ENCODE peak calls at places on chromosomes 7 and 10, in six cellular contexts. D is endothelial cell of umbilical vein, X is K562, P is A549, V is GM12878, W is HepG2. R is an unnamed sample.

GRCh38 chr7:151440799-151441443 is 980 bp upstream of the CRYGN start:
- DNase-seq in D (no peak), X (no peak), P (no peak), V (no peak), W (no peak), R (peak)

GRCh38 chr7:3579638-3580219 is 278.7 kb downstream of the SDK1 start:
- DNase-seq in D (no peak), X (no peak), P (no peak), V (no peak), W (no peak), R (no peak)

GRCh38 chr7:46725838-46726237 is 804.8 kb upstream of the IGFBP3 start:
- DNase-seq in D (peak), X (no peak), P (no peak), V (no peak), W (no peak), R (no peak)

GRCh38 chr7:106872763-106873162 is 7.7 kb downstream of the PIK3CG start:
- DNase-seq in D (no peak), X (no peak), P (no peak), V (no peak), W (no peak), R (no peak)

GRCh38 chr7:75945297-75946168 is 30.6 kb downstream of the POR start:
- DNase-seq in D (no peak), X (peak), P (peak), V (no peak), W (peak), R (peak)

GRCh38 chr10:122078326-122078725 is 89.4 kb downstream of the TACC2 start:
- DNase-seq in D (no peak), X (no peak), P (no peak), V (no peak), W (no peak), R (no peak)

GRCh38 chr10:28624351-28624750 is 53.0 kb upstream of the BAMBI start:
- DNase-seq in D (no peak), X (no peak), P (no peak), V (no peak), W (no peak), R (no peak)

GRCh38 chr7:107185716-107186115 is 16.9 kb downstream of the HBP1 start:
- DNase-seq in D (no peak), X (no peak), P (no peak), V (no peak), W (no peak), R (no peak)

GRCh38 chr7:53087274-53087673 is 51.8 kb downstream of the POM121L12 start:
- DNase-seq in D (no peak), X (no peak), P (no peak), V (no peak), W (no peak), R (no peak)

GRCh38 chr7:2856388-2857169 is 12.5 kb upstream of the GNA12 start:
- DNase-seq in D (no peak), X (no peak), P (no peak), V (no peak), W (peak), R (no peak)

GRCh38 chr7:22001345-22002004 is 55.8 kb upstream of the CDCA7L start:
- DNase-seq in D (peak), X (peak), P (peak), V (peak), W (peak), R (peak)

GRCh38 chr7:92813390-92814024 is 22.9 kb downstream of the CDK6 start:
- DNase-seq in D (peak), X (no peak), P (no peak), V (peak), W (no peak), R (peak)

GRCh38 chr7:8258734-8259133 is 3.2 kb downstream of the ICA1 start:
- DNase-seq in D (no peak), X (no peak), P (no peak), V (no peak), W (no peak), R (no peak)

GRCh38 chr10:128097783-128098182 is 28.4 kb downstream of the MKI67 start:
- DNase-seq in D (no peak), X (no peak), P (no peak), V (no peak), W (no peak), R (no peak)

GRCh38 chr7:80496586-80496985 is 15.3 kb downstream of the GNAT3 start:
- DNase-seq in D (no peak), X (no peak), P (no peak), V (no peak), W (no peak), R (no peak)

GRCh38 chr7:98354052-98354451 is 46.8 kb downstream of the BAIAP2L1 start:
- DNase-seq in D (no peak), X (no peak), P (peak), V (no peak), W (no peak), R (no peak)

GRCh38 chr7:130930260-130930659 is 196.3 kb upstream of the KLF14 start:
- DNase-seq in D (no peak), X (peak), P (peak), V (no peak), W (no peak), R (no peak)

GRCh38 chr10:122232781-122233180 is 38.3 kb upstream of the BTBD16 start:
- DNase-seq in D (no peak), X (no peak), P (no peak), V (no peak), W (no peak), R (no peak)

GRCh38 chr7:105808703-105809590 is 67.5 kb downstream of the ATXN7L1 start:
- DNase-seq in D (peak), X (no peak), P (peak), V (peak), W (no peak), R (peak)

GRCh38 chr7:150735596-150736358 is 1.4 kb upstream of the GIMAP5 start:
- DNase-seq in D (no peak), X (no peak), P (no peak), V (no peak), W (no peak), R (no peak)

GRCh38 chr10:31011660-31012022 is 20.0 kb downstream of the ZNF438 start:
- DNase-seq in D (no peak), X (no peak), P (no peak), V (no peak), W (no peak), R (no peak)
- H3K4me3 ChIP-seq in D (no peak), X (no peak), P (no peak), V (no peak), W (no peak), R (no peak)

GRCh38 chr7:73940701-73941238 is 79.8 kb downstream of the TMEM270 start:
- DNase-seq in D (no peak), X (no peak), P (no peak), V (no peak), W (no peak), R (no peak)

GRCh38 chr7:73945022-73945421 is 83.0 kb upstream of the ELN start:
- DNase-seq in D (no peak), X (no peak), P (no peak), V (no peak), W (no peak), R (no peak)

GRCh38 chr7:73937014-73937413 is 76.1 kb downstream of the TMEM270 start:
- DNase-seq in D (peak), X (no peak), P (no peak), V (no peak), W (no peak), R (no peak)

GRCh38 chr7:73939528-73939927 is 78.6 kb downstream of the TMEM270 start:
- DNase-seq in D (no peak), X (no peak), P (no peak), V (no peak), W (no peak), R (no peak)

DNA sequence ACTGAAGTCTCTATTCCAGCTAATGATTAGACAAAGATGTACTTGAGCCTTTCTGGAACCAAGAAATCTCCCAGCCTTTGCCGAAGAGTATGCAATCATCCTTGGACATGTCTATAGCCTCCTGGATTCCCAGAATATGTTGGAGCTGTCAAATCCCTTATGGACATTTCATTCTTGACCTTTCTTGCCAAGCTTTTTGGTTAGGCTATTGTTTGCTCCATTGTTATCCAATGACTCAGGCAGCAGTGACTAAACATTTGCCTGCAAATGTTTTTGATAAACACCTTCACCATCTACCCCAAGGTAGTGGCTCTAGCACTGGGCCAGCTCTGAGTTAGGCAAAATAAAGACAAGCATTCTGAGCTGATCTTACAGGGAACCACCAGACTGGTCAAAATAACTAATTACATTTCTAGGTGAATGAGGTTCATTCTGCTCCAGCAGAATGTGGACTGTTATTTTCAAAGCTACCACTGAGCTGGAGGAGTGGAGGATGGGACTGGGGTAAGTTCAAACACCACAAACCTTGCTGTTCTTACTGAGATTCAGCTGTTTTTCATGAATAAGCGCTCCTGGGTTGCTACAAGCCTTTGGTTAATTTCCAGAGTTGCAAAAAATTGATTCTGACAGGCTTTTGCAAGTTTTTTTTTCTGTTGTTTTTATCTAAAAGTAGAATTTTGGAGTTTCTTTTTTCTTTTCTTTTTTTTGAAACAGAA is 81.0 kb downstream of the TMEM270 start:
- DNase-seq in D (peak), X (no peak), P (peak), V (no peak), W (peak), R (no peak)
- TF ChIP-seq MYC in D (no peak), X (no peak), P (no peak), V (no peak), W (no peak), R (no peak)

GRCh38 chr7:132220060-132220459 is 356.2 kb downstream of the PLXNA4 start:
- DNase-seq in D (no peak), X (no peak), P (no peak), V (no peak), W (no peak), R (no peak)
- TF ChIP-seq POLR2A in D (no peak), X (no peak), P (no peak), V (no peak), W (no peak), R (no peak)

DNA sequence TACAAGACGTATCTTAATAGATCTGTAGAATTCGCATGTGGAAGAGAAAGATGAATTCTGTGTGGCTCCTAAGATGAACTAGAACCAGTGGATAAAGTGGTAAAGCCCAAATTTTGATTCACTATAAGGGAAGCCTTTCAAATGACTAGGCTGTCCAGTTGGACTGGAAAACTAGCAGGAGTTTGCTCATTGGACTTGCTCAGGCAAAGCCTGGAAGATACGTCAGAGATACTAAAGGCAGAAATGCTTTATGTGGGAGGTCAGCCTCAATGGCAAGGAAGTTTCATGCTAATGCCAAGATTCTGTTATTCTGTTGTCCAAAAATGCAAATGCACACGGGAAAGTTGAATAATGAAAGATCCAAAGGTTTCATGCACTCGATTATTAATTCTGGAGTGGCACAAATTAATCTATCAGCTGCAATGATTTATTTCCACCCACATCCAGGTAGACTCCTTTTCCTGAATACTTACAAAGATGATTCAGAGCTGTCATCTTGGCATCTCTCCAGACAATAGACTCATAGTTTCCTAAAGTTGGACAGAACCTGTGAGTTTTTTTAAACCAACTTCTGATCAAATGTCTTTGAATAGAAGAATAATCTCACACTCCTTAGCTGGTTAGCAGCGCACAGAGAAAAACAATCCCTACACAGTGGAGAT is 20.5 kb upstream of the PPP1R3C start:
- DNase-seq in D (peak), X (no peak), P (peak), V (no peak), W (no peak), R (no peak)
- H3K4me3 ChIP-seq in D (no peak), X (no peak), P (no peak), V (no peak), W (no peak), R (no peak)

GRCh38 chr7:101916876-101917275 is 99.5 kb downstream of the CUX1 start:
- DNase-seq in D (no peak), X (no peak), P (no peak), V (no peak), W (no peak), R (no peak)
- TF ChIP-seq MYC in D (no peak), X (no peak), P (no peak), V (no peak), W (no peak), R (no peak)

GRCh38 chr7:519429-519973 is at the start of gene PDGFA:
- DNase-seq in D (no peak), X (peak), P (peak), V (no peak), W (no peak), R (peak)
- TF ChIP-seq POLR2A in D (peak), X (no peak), P (peak), V (no peak), W (no peak), R (no peak)

DNA sequence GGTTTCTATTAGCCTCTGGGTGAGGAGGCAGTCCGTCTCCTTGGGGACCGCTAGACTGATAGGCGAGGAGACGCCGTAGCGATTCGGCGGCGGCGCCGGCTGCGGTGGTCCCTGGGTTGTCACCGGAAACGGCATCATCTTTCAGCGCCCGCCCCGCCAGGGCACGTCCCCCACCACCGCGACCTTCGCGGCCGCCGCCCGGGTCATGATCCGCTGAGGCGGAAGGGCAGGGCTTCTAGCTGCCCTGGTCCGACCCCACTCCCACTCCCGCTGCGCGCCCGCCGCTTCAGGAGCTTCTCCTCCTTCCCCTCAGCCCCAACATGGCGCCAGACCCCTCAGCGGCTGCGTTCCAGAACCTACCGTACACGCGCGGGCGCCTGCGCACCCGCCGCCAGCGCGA is at the start of gene PAPOLB:
- DNase-seq in D (no peak), X (no peak), P (no peak), V (no peak), W (no peak), R (no peak)
- H3K4me3 ChIP-seq in D (peak), X (no peak), P (no peak), V (no peak), W (no peak), R (no peak)